ENCODE peak calls at places on chromosome 19, in five cellular contexts. One of them, this sample, is unnamed.

GRCh38 chr19:38845374-38846024 is 4.3 kb downstream of the HNRNPL start:
- DNase-seq in right lobe of liver: no peak
- DNase-seq in left lung: no peak
- DNase-seq in dorsolateral prefrontal cortex: no peak
- DNase-seq in progenitor cell of endocrine pancreas: no peak
- DNase-seq in this sample: no peak

GRCh38 chr19:14476663-14477401 is 1.7 kb upstream of the PTGER1 start:
- DNase-seq in right lobe of liver: no peak
- DNase-seq in left lung: peak
- DNase-seq in dorsolateral prefrontal cortex: no peak
- DNase-seq in progenitor cell of endocrine pancreas: no peak
- DNase-seq in this sample: peak

GRCh38 chr19:45780448-45781281 is 1.6 kb downstream of the DMPK start:
- DNase-seq in right lobe of liver: no peak
- DNase-seq in left lung: no peak
- DNase-seq in dorsolateral prefrontal cortex: no peak
- DNase-seq in progenitor cell of endocrine pancreas: no peak
- DNase-seq in this sample: no peak

GRCh38 chr19:4636151-4636717 is 3.1 kb upstream of the TNFAIP8L1 start:
- DNase-seq in right lobe of liver: peak
- DNase-seq in left lung: peak
- DNase-seq in dorsolateral prefrontal cortex: no peak
- DNase-seq in progenitor cell of endocrine pancreas: peak
- DNase-seq in this sample: peak

GRCh38 chr19:50046649-50047503 is 21.1 kb downstream of the ZNF473 start:
- DNase-seq in right lobe of liver: no peak
- DNase-seq in left lung: no peak
- DNase-seq in dorsolateral prefrontal cortex: peak
- DNase-seq in progenitor cell of endocrine pancreas: no peak
- DNase-seq in this sample: peak

GRCh38 chr19:51094696-51095279 is 12.1 kb upstream of the KLK14 start:
- DNase-seq in right lobe of liver: no peak
- DNase-seq in left lung: no peak
- DNase-seq in dorsolateral prefrontal cortex: no peak
- DNase-seq in progenitor cell of endocrine pancreas: peak
- DNase-seq in this sample: no peak

GRCh38 chr19:35755550-35756371 is 1.1 kb downstream of the HSPB6 start:
- DNase-seq in right lobe of liver: no peak
- DNase-seq in left lung: peak
- DNase-seq in dorsolateral prefrontal cortex: no peak
- DNase-seq in progenitor cell of endocrine pancreas: no peak
- DNase-seq in this sample: peak

GRCh38 chr19:13398780-13399726 is 107.2 kb downstream of the CACNA1A start:
- DNase-seq in right lobe of liver: no peak
- DNase-seq in left lung: no peak
- DNase-seq in dorsolateral prefrontal cortex: no peak
- DNase-seq in progenitor cell of endocrine pancreas: no peak
- DNase-seq in this sample: no peak

GRCh38 chr19:48591021-48591420 is 15.5 kb upstream of the SPACA4 start:
- DNase-seq in right lobe of liver: no peak
- DNase-seq in left lung: no peak
- DNase-seq in dorsolateral prefrontal cortex: no peak
- DNase-seq in progenitor cell of endocrine pancreas: no peak
- DNase-seq in this sample: no peak

GRCh38 chr19:38394488-38394887 is 6.0 kb downstream of the SPRED3 start:
- DNase-seq in right lobe of liver: no peak
- DNase-seq in left lung: no peak
- DNase-seq in dorsolateral prefrontal cortex: no peak
- DNase-seq in progenitor cell of endocrine pancreas: no peak
- DNase-seq in this sample: peak

GRCh38 chr19:43595999-43596841 is at the start of the genes IRGQ and ZNF576:
- DNase-seq in right lobe of liver: peak
- DNase-seq in left lung: peak
- DNase-seq in dorsolateral prefrontal cortex: peak
- DNase-seq in progenitor cell of endocrine pancreas: peak
- DNase-seq in this sample: peak

GRCh38 chr19:12967907-12968306 is 1.5 kb upstream of the DAND5 start:
- DNase-seq in right lobe of liver: no peak
- DNase-seq in left lung: no peak
- DNase-seq in dorsolateral prefrontal cortex: no peak
- DNase-seq in progenitor cell of endocrine pancreas: no peak
- DNase-seq in this sample: no peak

GRCh38 chr19:49468746-49469447 is 5.1 kb upstream of the FLT3LG start:
- DNase-seq in right lobe of liver: no peak
- DNase-seq in left lung: no peak
- DNase-seq in dorsolateral prefrontal cortex: no peak
- DNase-seq in progenitor cell of endocrine pancreas: no peak
- DNase-seq in this sample: peak

GRCh38 chr19:23817519-23817918 is 58.8 kb upstream of the ZNF681 start:
- DNase-seq in right lobe of liver: no peak
- DNase-seq in left lung: no peak
- DNase-seq in dorsolateral prefrontal cortex: no peak
- DNase-seq in progenitor cell of endocrine pancreas: no peak
- DNase-seq in this sample: peak

GRCh38 chr19:21463449-21464105 is 41.8 kb upstream of the ZNF429 start:
- DNase-seq in right lobe of liver: no peak
- DNase-seq in left lung: peak
- DNase-seq in dorsolateral prefrontal cortex: peak
- DNase-seq in progenitor cell of endocrine pancreas: peak
- DNase-seq in this sample: peak

GRCh38 chr19:15498910-15499309 is 9.4 kb upstream of the CYP4F22 start:
- DNase-seq in right lobe of liver: peak
- DNase-seq in left lung: no peak
- DNase-seq in dorsolateral prefrontal cortex: no peak
- DNase-seq in progenitor cell of endocrine pancreas: no peak
- DNase-seq in this sample: no peak

GRCh38 chr19:3423183-3423829 is 56.9 kb downstream of the NFIC start:
- DNase-seq in right lobe of liver: no peak
- DNase-seq in left lung: no peak
- DNase-seq in dorsolateral prefrontal cortex: no peak
- DNase-seq in progenitor cell of endocrine pancreas: no peak
- DNase-seq in this sample: no peak

GRCh38 chr19:30881986-30882385 is 467.2 kb downstream of the TSHZ3 start:
- DNase-seq in right lobe of liver: no peak
- DNase-seq in left lung: no peak
- DNase-seq in dorsolateral prefrontal cortex: no peak
- DNase-seq in progenitor cell of endocrine pancreas: no peak
- DNase-seq in this sample: no peak

GRCh38 chr19:55157064-55157908 is at the start of gene TNNI3:
- DNase-seq in right lobe of liver: no peak
- DNase-seq in left lung: peak
- DNase-seq in dorsolateral prefrontal cortex: no peak
- DNase-seq in progenitor cell of endocrine pancreas: no peak
- DNase-seq in this sample: no peak

GRCh38 chr19:30651066-30651465 is 278.9 kb downstream of the ZNF536 start:
- DNase-seq in right lobe of liver: no peak
- DNase-seq in left lung: no peak
- DNase-seq in dorsolateral prefrontal cortex: no peak
- DNase-seq in progenitor cell of endocrine pancreas: no peak
- DNase-seq in this sample: no peak

GRCh38 chr19:3383121-3383722 is 16.8 kb downstream of the NFIC start:
- DNase-seq in right lobe of liver: peak
- DNase-seq in left lung: no peak
- DNase-seq in dorsolateral prefrontal cortex: no peak
- DNase-seq in progenitor cell of endocrine pancreas: no peak
- DNase-seq in this sample: no peak

GRCh38 chr19:11142528-11143171 is 12.9 kb downstream of the SPC24 start:
- DNase-seq in right lobe of liver: peak
- DNase-seq in left lung: peak
- DNase-seq in dorsolateral prefrontal cortex: peak
- DNase-seq in progenitor cell of endocrine pancreas: no peak
- DNase-seq in this sample: peak

GRCh38 chr19:30784850-30785459 is 412.8 kb downstream of the ZNF536 start:
- DNase-seq in right lobe of liver: peak
- DNase-seq in left lung: peak
- DNase-seq in dorsolateral prefrontal cortex: no peak
- DNase-seq in progenitor cell of endocrine pancreas: no peak
- DNase-seq in this sample: peak

GRCh38 chr19:44111910-44112463 is 1.2 kb upstream of the ZNF225 start:
- DNase-seq in right lobe of liver: no peak
- DNase-seq in left lung: no peak
- DNase-seq in dorsolateral prefrontal cortex: no peak
- DNase-seq in progenitor cell of endocrine pancreas: no peak
- DNase-seq in this sample: no peak

GRCh38 chr19:49390978-49391304 is 2.9 kb downstream of the KASH5 start:
- DNase-seq in right lobe of liver: no peak
- DNase-seq in left lung: no peak
- DNase-seq in dorsolateral prefrontal cortex: no peak
- DNase-seq in progenitor cell of endocrine pancreas: no peak
- DNase-seq in this sample: no peak

GRCh38 chr19:41356984-41357739 is 3.4 kb upstream of the TGFB1 start:
- DNase-seq in right lobe of liver: no peak
- DNase-seq in left lung: no peak
- DNase-seq in dorsolateral prefrontal cortex: no peak
- DNase-seq in progenitor cell of endocrine pancreas: no peak
- DNase-seq in this sample: no peak

GRCh38 chr19:32687681-32688080 is 3.9 kb upstream of the NUDT19 start:
- DNase-seq in right lobe of liver: no peak
- DNase-seq in left lung: no peak
- DNase-seq in dorsolateral prefrontal cortex: no peak
- DNase-seq in progenitor cell of endocrine pancreas: no peak
- DNase-seq in this sample: no peak

GRCh38 chr19:13899393-13899792 is 6.5 kb downstream of the BRME1 start:
- DNase-seq in right lobe of liver: no peak
- DNase-seq in left lung: no peak
- DNase-seq in dorsolateral prefrontal cortex: no peak
- DNase-seq in progenitor cell of endocrine pancreas: no peak
- DNase-seq in this sample: peak

DNA sequence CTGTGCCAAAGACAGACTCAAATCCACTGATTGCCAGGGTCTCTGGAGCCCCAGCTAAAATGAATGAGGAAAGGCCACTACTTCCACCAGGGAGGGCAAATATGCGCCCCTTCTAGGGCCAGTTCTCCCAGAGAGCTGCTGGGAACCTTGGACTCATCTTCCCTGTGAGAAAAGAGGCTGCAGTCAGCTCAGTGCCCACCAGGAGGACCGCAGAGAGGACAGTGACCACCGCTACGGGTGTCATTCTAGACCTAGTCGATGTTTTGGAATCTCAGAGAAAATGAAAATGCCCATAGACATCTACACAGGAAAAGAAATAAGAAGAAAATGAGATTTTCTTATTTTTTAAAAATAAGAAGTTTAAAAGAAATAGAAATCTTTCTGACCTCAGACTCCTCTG is 235.1 kb downstream of the UQCRFS1 start:
- DNase-seq in right lobe of liver: no peak
- DNase-seq in left lung: no peak
- DNase-seq in dorsolateral prefrontal cortex: no peak
- DNase-seq in progenitor cell of endocrine pancreas: no peak
- DNase-seq in this sample: no peak
- TF ChIP-seq CTCF in right lobe of liver: no peak
- TF ChIP-seq CTCF in left lung: no peak
- TF ChIP-seq CTCF in dorsolateral prefrontal cortex: no peak
- TF ChIP-seq CTCF in progenitor cell of endocrine pancreas: peak
- TF ChIP-seq CTCF in this sample: no peak

DNA sequence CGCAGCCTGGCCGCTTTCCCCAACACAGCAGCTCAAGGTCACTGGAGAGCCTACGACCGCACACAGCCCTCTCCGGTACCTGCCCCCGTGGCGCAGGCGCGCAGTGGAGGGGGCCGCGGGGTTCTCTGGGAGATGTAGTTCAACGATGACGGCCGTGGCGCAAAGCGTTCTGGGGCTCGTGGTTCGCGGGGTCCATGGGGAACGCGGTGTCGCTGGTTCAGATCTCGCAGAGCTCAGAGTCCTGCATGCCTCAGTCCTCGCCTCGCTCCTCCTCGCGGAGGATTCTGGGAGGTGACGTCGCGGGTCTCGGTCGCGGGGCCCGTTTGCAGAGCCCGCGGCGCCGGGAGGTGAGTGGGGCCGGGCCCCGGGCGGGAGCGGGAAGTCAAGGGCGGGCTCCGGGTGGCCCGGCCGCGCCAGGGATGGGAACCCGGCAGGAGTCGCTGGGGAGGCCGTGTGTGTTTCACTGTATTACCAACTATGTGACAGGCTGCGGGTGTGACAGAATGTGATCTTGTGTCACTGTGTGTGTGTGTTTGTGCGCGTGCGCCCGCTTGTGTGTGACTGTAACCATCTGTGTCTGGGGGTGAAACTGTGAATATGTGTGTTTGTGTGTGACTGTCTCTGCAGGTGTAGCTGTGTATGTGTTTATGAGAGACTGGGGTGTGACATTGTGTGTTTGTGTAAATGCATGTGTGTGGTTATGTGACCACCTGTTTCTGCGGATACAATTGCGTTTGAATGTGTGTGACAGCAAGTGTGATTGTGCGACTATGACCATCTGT is at the start of gene ZNF527:
- DNase-seq in right lobe of liver: peak
- DNase-seq in left lung: peak
- DNase-seq in dorsolateral prefrontal cortex: peak
- DNase-seq in progenitor cell of endocrine pancreas: peak
- DNase-seq in this sample: peak
- TF ChIP-seq CTCF in right lobe of liver: no peak
- TF ChIP-seq CTCF in left lung: peak
- TF ChIP-seq CTCF in dorsolateral prefrontal cortex: peak
- TF ChIP-seq CTCF in progenitor cell of endocrine pancreas: no peak
- TF ChIP-seq CTCF in this sample: peak

GRCh38 chr19:1605236-1606137 is at the start of gene UQCR11:
- DNase-seq in right lobe of liver: peak
- DNase-seq in left lung: peak
- DNase-seq in dorsolateral prefrontal cortex: peak
- DNase-seq in progenitor cell of endocrine pancreas: peak
- DNase-seq in this sample: peak
- TF ChIP-seq CTCF in right lobe of liver: peak
- TF ChIP-seq CTCF in left lung: peak
- TF ChIP-seq CTCF in dorsolateral prefrontal cortex: peak
- TF ChIP-seq CTCF in progenitor cell of endocrine pancreas: peak
- TF ChIP-seq CTCF in this sample: no peak

DNA sequence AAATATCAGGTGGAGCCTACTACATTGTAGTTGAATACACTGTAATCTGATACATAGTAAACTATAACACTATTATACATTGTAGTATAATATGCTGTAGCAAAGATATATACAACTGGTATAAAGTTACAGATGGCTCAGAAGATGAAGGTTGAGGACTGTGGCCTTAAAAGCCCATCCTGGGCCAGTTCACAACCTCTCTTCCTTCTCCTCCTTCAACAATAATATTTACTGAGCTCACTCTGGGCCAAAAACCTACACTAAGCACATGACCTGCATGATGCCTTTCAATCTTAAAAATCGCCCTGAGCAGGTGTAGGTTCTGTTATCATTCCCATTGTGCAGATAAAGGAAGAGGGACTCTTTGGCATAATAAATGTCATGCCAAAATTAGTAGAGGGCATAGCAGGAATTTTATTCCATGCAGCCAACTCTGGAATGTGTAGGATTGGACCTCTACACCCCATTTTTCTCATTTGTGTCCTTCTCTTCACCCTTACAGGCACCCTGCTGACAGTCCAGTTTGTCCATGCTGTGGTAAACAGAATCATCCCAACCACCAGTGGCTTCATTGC is 14.6 kb upstream of the SIN3B start:
- DNase-seq in right lobe of liver: no peak
- DNase-seq in left lung: no peak
- DNase-seq in dorsolateral prefrontal cortex: no peak
- DNase-seq in progenitor cell of endocrine pancreas: no peak
- DNase-seq in this sample: no peak
- TF ChIP-seq CTCF in right lobe of liver: no peak
- TF ChIP-seq CTCF in left lung: no peak
- TF ChIP-seq CTCF in dorsolateral prefrontal cortex: no peak
- TF ChIP-seq CTCF in progenitor cell of endocrine pancreas: no peak
- TF ChIP-seq CTCF in this sample: no peak

This sample was measured in mucosa of descending colon.